ENCODE peak calls at places on chromosome 10, in ten cellular contexts. R is activated CD4-positive, alpha-beta memory T cell treated with anti-CD3 and anti-CD28 coated beads for 36 hours; X is A549; H is lung microvascular endothelial cell; J is kidney epithelial cell; B is OCI-M1; O is stimulated activated CD4-positive, alpha-beta T cell treated with anti-CD3 and anti-CD28 coated beads, Interleukin-12 subunit alpha, Interleukin-12 subunit beta, amount 100 ng/mL, for 4 hours; N is H9; Y is activated naive CD4-positive, alpha-beta T cell treated with Interleukin-2 at 50 U/mL for 16 hours; D is COLO829. F is an unnamed sample.

GRCh38 chr10:114607358-114607998 is 50.6 kb downstream of the ABLIM1 start:
- DNase-seq in R (no peak), X (no peak), H (peak), J (no peak), B (no peak), O (no peak), N (no peak), Y (no peak), D (no peak), F (peak)

GRCh38 chr10:7886056-7886455 is 67.8 kb downstream of the TAF3 start:
- DNase-seq in R (no peak), X (no peak), H (no peak), J (no peak), B (no peak), O (no peak), N (no peak), Y (no peak), D (no peak), F (no peak)

GRCh38 chr10:111323567-111323966 is 246.7 kb downstream of the ADRA2A start:
- DNase-seq in R (no peak), X (no peak), H (no peak), J (no peak), B (peak), O (no peak), N (no peak), Y (no peak), D (no peak), F (no peak)

GRCh38 chr10:113612154-113612553 is 51.7 kb downstream of the NRAP start:
- DNase-seq in R (no peak), X (no peak), H (no peak), J (no peak), B (no peak), O (no peak), N (no peak), Y (no peak), D (no peak), F (no peak)

GRCh38 chr10:99630439-99630838 is 10.2 kb upstream of the SLC25A28 start:
- DNase-seq in R (no peak), X (no peak), H (peak), J (no peak), B (peak), O (no peak), N (no peak), Y (no peak), D (peak), F (peak)

GRCh38 chr10:97821308-97822038 is 28.2 kb upstream of the GOLGA7B start:
- DNase-seq in R (no peak), X (no peak), H (no peak), J (no peak), B (no peak), O (no peak), N (peak), Y (no peak), D (peak), F (no peak)

GRCh38 chr10:105827133-105827532 is 1186.0 kb downstream of the SORCS3 start:
- DNase-seq in R (no peak), X (no peak), H (no peak), J (no peak), B (peak), O (no peak), N (no peak), Y (no peak), D (no peak), F (no peak)

GRCh38 chr10:110857265-110858158 is 14.2 kb upstream of the PDCD4 start:
- DNase-seq in R (peak), X (no peak), H (no peak), J (no peak), B (peak), O (no peak), N (no peak), Y (peak), D (no peak), F (peak)

GRCh38 chr10:130207205-130207604 is 71.0 kb downstream of the GLRX3 start:
- DNase-seq in R (no peak), X (no peak), H (no peak), J (no peak), B (no peak), O (no peak), N (no peak), Y (no peak), D (no peak), F (no peak)

GRCh38 chr10:92222603-92223275 is 68.1 kb downstream of the CPEB3 start:
- DNase-seq in R (no peak), X (peak), H (peak), J (no peak), B (no peak), O (no peak), N (no peak), Y (no peak), D (peak), F (no peak)

GRCh38 chr10:129096340-129096984 is 370.6 kb upstream of the MGMT start:
- DNase-seq in R (no peak), X (no peak), H (peak), J (no peak), B (no peak), O (no peak), N (no peak), Y (no peak), D (no peak), F (no peak)

GRCh38 chr10:127196227-127196954 is at the start of gene INSYN2A:
- DNase-seq in R (no peak), X (peak), H (peak), J (no peak), B (no peak), O (no peak), N (peak), Y (no peak), D (no peak), F (peak)

GRCh38 chr10:99733366-99733765 is 1.3 kb downstream of the CUTC start:
- DNase-seq in R (no peak), X (no peak), H (no peak), J (no peak), B (no peak), O (no peak), N (no peak), Y (no peak), D (no peak), F (no peak)

GRCh38 chr10:70834448-70835151 is 18.9 kb downstream of the SGPL1 start:
- DNase-seq in R (no peak), X (no peak), H (no peak), J (no peak), B (no peak), O (no peak), N (no peak), Y (no peak), D (no peak), F (no peak)

GRCh38 chr10:112872728-112873127 is 77.3 kb upstream of the TCF7L2 start:
- DNase-seq in R (no peak), X (no peak), H (no peak), J (no peak), B (no peak), O (no peak), N (no peak), Y (no peak), D (no peak), F (no peak)

GRCh38 chr10:78952686-78953085 is 116.1 kb upstream of the ZMIZ1 start:
- DNase-seq in R (no peak), X (no peak), H (no peak), J (no peak), B (no peak), O (no peak), N (no peak), Y (no peak), D (no peak), F (peak)

GRCh38 chr10:27297848-27298524 is 57.4 kb upstream of the ACBD5 start:
- DNase-seq in R (no peak), X (no peak), H (no peak), J (no peak), B (peak), O (no peak), N (no peak), Y (no peak), D (no peak), F (no peak)

GRCh38 chr10:129369566-129369965 is 97.5 kb upstream of the MGMT start:
- DNase-seq in R (no peak), X (no peak), H (no peak), J (no peak), B (no peak), O (no peak), N (no peak), Y (no peak), D (no peak), F (no peak)

GRCh38 chr10:98470850-98471249 is 24.1 kb upstream of the HPS1 start:
- DNase-seq in R (no peak), X (no peak), H (no peak), J (no peak), B (no peak), O (no peak), N (no peak), Y (no peak), D (peak), F (no peak)

GRCh38 chr10:72066318-72067284 is 21.8 kb downstream of the SPOCK2 start:
- DNase-seq in R (no peak), X (no peak), H (no peak), J (no peak), B (no peak), O (no peak), N (no peak), Y (no peak), D (no peak), F (no peak)

F was measured in cardiac muscle cell.